ENCODE peak calls at places on chromosomes 5 and 9, in ten cellular contexts. One of them, this sample, is unnamed.

GRCh38 chr5:27855491-27855890 is 817.1 kb upstream of the CDH9 start:
- DNase-seq in foreskin fibroblast: no peak
- DNase-seq in HFFc6: no peak
- DNase-seq in endothelial cell: no peak
- DNase-seq in Calu3: no peak
- DNase-seq in lung: no peak
- DNase-seq in adrenal gland: no peak
- DNase-seq in hepatocyte: no peak
- DNase-seq in CD8-positive, alpha-beta T cell: no peak
- DNase-seq in body of pancreas: no peak
- DNase-seq in this sample: no peak

GRCh38 chr5:174755103-174755502 is 30.7 kb downstream of the MSX2 start:
- DNase-seq in HFFc6: no peak
- DNase-seq in foreskin fibroblast: no peak
- DNase-seq in CD8-positive, alpha-beta T cell: no peak
- DNase-seq in Calu3: no peak
- DNase-seq in endothelial cell: no peak
- DNase-seq in body of pancreas: no peak
- DNase-seq in hepatocyte: no peak
- DNase-seq in lung: no peak
- DNase-seq in adrenal gland: no peak
- DNase-seq in this sample: no peak

GRCh38 chr5:61991861-61992260 is 314.1 kb upstream of the KIF2A start:
- DNase-seq in body of pancreas: no peak
- DNase-seq in hepatocyte: no peak
- DNase-seq in Calu3: no peak
- DNase-seq in HFFc6: no peak
- DNase-seq in adrenal gland: no peak
- DNase-seq in lung: no peak
- DNase-seq in CD8-positive, alpha-beta T cell: no peak
- DNase-seq in endothelial cell: no peak
- DNase-seq in foreskin fibroblast: peak
- DNase-seq in this sample: no peak

GRCh38 chr5:14326035-14326909 is 183.1 kb downstream of the TRIO start:
- DNase-seq in hepatocyte: peak
- DNase-seq in CD8-positive, alpha-beta T cell: no peak
- DNase-seq in foreskin fibroblast: no peak
- DNase-seq in HFFc6: no peak
- DNase-seq in endothelial cell: peak
- DNase-seq in Calu3: no peak
- DNase-seq in adrenal gland: no peak
- DNase-seq in lung: no peak
- DNase-seq in body of pancreas: peak
- DNase-seq in this sample: no peak

GRCh38 chr9:89359018-89359417 is 40.7 kb downstream of the SECISBP2 start:
- DNase-seq in foreskin fibroblast: no peak
- DNase-seq in Calu3: no peak
- DNase-seq in CD8-positive, alpha-beta T cell: no peak
- DNase-seq in HFFc6: no peak
- DNase-seq in lung: no peak
- DNase-seq in body of pancreas: peak
- DNase-seq in endothelial cell: no peak
- DNase-seq in adrenal gland: no peak
- DNase-seq in hepatocyte: no peak
- DNase-seq in this sample: no peak

GRCh38 chr5:4942831-4943178 is 197.3 kb upstream of the ADAMTS16 start:
- DNase-seq in Calu3: no peak
- DNase-seq in adrenal gland: no peak
- DNase-seq in CD8-positive, alpha-beta T cell: no peak
- DNase-seq in foreskin fibroblast: no peak
- DNase-seq in endothelial cell: no peak
- DNase-seq in body of pancreas: no peak
- DNase-seq in HFFc6: no peak
- DNase-seq in lung: no peak
- DNase-seq in hepatocyte: no peak
- DNase-seq in this sample: no peak

GRCh38 chr9:95605826-95606555 is 89.2 kb upstream of the PTCH1 start:
- DNase-seq in Calu3: no peak
- DNase-seq in HFFc6: no peak
- DNase-seq in foreskin fibroblast: no peak
- DNase-seq in lung: no peak
- DNase-seq in endothelial cell: no peak
- DNase-seq in adrenal gland: no peak
- DNase-seq in hepatocyte: peak
- DNase-seq in CD8-positive, alpha-beta T cell: no peak
- DNase-seq in body of pancreas: no peak
- DNase-seq in this sample: no peak

GRCh38 chr5:135130526-135131215 is 96.6 kb upstream of the PITX1 start:
- DNase-seq in HFFc6: no peak
- DNase-seq in hepatocyte: no peak
- DNase-seq in body of pancreas: no peak
- DNase-seq in adrenal gland: no peak
- DNase-seq in foreskin fibroblast: peak
- DNase-seq in endothelial cell: no peak
- DNase-seq in lung: no peak
- DNase-seq in CD8-positive, alpha-beta T cell: no peak
- DNase-seq in Calu3: no peak
- DNase-seq in this sample: no peak

GRCh38 chr5:72005676-72006075 is 101.6 kb upstream of the MAP1B start:
- DNase-seq in lung: no peak
- DNase-seq in hepatocyte: no peak
- DNase-seq in body of pancreas: no peak
- DNase-seq in adrenal gland: no peak
- DNase-seq in CD8-positive, alpha-beta T cell: no peak
- DNase-seq in foreskin fibroblast: no peak
- DNase-seq in endothelial cell: no peak
- DNase-seq in Calu3: peak
- DNase-seq in HFFc6: no peak
- DNase-seq in this sample: no peak

GRCh38 chr5:80389575-80389974 is 18.3 kb upstream of the ZFYVE16 start:
- DNase-seq in HFFc6: no peak
- DNase-seq in Calu3: no peak
- DNase-seq in CD8-positive, alpha-beta T cell: no peak
- DNase-seq in foreskin fibroblast: no peak
- DNase-seq in endothelial cell: no peak
- DNase-seq in lung: no peak
- DNase-seq in adrenal gland: peak
- DNase-seq in body of pancreas: no peak
- DNase-seq in hepatocyte: no peak
- DNase-seq in this sample: no peak

GRCh38 chr5:8843766-8844165 is 702.1 kb downstream of the SEMA5A start:
- DNase-seq in lung: no peak
- DNase-seq in foreskin fibroblast: peak
- DNase-seq in hepatocyte: peak
- DNase-seq in body of pancreas: peak
- DNase-seq in endothelial cell: no peak
- DNase-seq in adrenal gland: no peak
- DNase-seq in Calu3: no peak
- DNase-seq in CD8-positive, alpha-beta T cell: no peak
- DNase-seq in HFFc6: peak
- DNase-seq in this sample: no peak

GRCh38 chr5:139635606-139636206 is 12.4 kb upstream of the CXXC5 start:
- DNase-seq in endothelial cell: peak
- DNase-seq in Calu3: peak
- DNase-seq in body of pancreas: peak
- DNase-seq in CD8-positive, alpha-beta T cell: no peak
- DNase-seq in hepatocyte: peak
- DNase-seq in HFFc6: peak
- DNase-seq in adrenal gland: peak
- DNase-seq in lung: peak
- DNase-seq in foreskin fibroblast: peak
- DNase-seq in this sample: peak

GRCh38 chr5:50867140-50867539 is 200.7 kb downstream of the PARP8 start:
- DNase-seq in adrenal gland: no peak
- DNase-seq in endothelial cell: no peak
- DNase-seq in body of pancreas: no peak
- DNase-seq in Calu3: no peak
- DNase-seq in HFFc6: no peak
- DNase-seq in CD8-positive, alpha-beta T cell: no peak
- DNase-seq in lung: no peak
- DNase-seq in foreskin fibroblast: no peak
- DNase-seq in hepatocyte: no peak
- DNase-seq in this sample: no peak

GRCh38 chr9:127523312-127523851 is 72.1 kb downstream of the LRSAM1 start:
- DNase-seq in HFFc6: no peak
- DNase-seq in Calu3: no peak
- DNase-seq in adrenal gland: peak
- DNase-seq in lung: no peak
- DNase-seq in body of pancreas: no peak
- DNase-seq in hepatocyte: no peak
- DNase-seq in CD8-positive, alpha-beta T cell: no peak
- DNase-seq in foreskin fibroblast: peak
- DNase-seq in endothelial cell: no peak
- DNase-seq in this sample: no peak

GRCh38 chr5:172003750-172004149 is 2.7 kb downstream of the FBXW11 start:
- DNase-seq in endothelial cell: no peak
- DNase-seq in hepatocyte: no peak
- DNase-seq in adrenal gland: no peak
- DNase-seq in foreskin fibroblast: peak
- DNase-seq in Calu3: no peak
- DNase-seq in lung: no peak
- DNase-seq in HFFc6: no peak
- DNase-seq in CD8-positive, alpha-beta T cell: no peak
- DNase-seq in body of pancreas: no peak
- DNase-seq in this sample: no peak

DNA sequence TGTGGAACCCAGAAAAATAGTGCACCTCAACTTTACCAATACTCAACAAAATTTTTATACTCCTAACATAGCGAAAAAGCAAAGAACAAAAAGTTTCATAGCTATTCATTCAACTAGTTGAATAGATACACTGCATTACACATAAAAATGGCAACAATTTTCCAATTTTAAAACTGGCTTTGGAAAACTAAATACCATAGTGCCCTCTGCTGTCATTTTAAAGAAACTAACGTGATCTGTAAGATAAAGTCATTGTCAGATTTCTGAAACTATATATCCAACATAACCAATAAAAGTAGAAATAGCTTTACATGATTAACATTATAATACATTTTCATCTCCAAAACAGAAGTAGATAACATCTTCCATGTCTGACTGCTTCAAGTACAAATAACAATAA is 31.6 kb downstream of the DTWD2 start:
- DNase-seq in foreskin fibroblast: peak
- DNase-seq in HFFc6: peak
- DNase-seq in Calu3: no peak
- DNase-seq in hepatocyte: peak
- DNase-seq in body of pancreas: no peak
- DNase-seq in lung: no peak
- DNase-seq in endothelial cell: no peak
- DNase-seq in adrenal gland: no peak
- DNase-seq in CD8-positive, alpha-beta T cell: no peak
- DNase-seq in this sample: no peak
- TF ChIP-seq CTCF in foreskin fibroblast: peak
- TF ChIP-seq CTCF in HFFc6: peak
- TF ChIP-seq CTCF in Calu3: no peak
- TF ChIP-seq CTCF in hepatocyte: peak
- TF ChIP-seq CTCF in body of pancreas: peak
- TF ChIP-seq CTCF in lung: no peak
- TF ChIP-seq CTCF in endothelial cell: peak
- TF ChIP-seq CTCF in adrenal gland: no peak
- TF ChIP-seq CTCF in CD8-positive, alpha-beta T cell: no peak
- TF ChIP-seq CTCF in this sample: peak

GRCh38 chr5:78127875-78128274 is 166.6 kb downstream of the AP3B1 start:
- DNase-seq in endothelial cell: peak
- DNase-seq in HFFc6: no peak
- DNase-seq in hepatocyte: no peak
- DNase-seq in adrenal gland: no peak
- DNase-seq in foreskin fibroblast: peak
- DNase-seq in lung: no peak
- DNase-seq in body of pancreas: no peak
- DNase-seq in Calu3: peak
- DNase-seq in CD8-positive, alpha-beta T cell: no peak
- DNase-seq in this sample: no peak
- TF ChIP-seq CTCF in endothelial cell: peak
- TF ChIP-seq CTCF in HFFc6: peak
- TF ChIP-seq CTCF in hepatocyte: peak
- TF ChIP-seq CTCF in adrenal gland: no peak
- TF ChIP-seq CTCF in foreskin fibroblast: no peak
- TF ChIP-seq CTCF in lung: no peak
- TF ChIP-seq CTCF in body of pancreas: no peak
- TF ChIP-seq CTCF in Calu3: peak
- TF ChIP-seq CTCF in CD8-positive, alpha-beta T cell: no peak
- TF ChIP-seq CTCF in this sample: peak

DNA sequence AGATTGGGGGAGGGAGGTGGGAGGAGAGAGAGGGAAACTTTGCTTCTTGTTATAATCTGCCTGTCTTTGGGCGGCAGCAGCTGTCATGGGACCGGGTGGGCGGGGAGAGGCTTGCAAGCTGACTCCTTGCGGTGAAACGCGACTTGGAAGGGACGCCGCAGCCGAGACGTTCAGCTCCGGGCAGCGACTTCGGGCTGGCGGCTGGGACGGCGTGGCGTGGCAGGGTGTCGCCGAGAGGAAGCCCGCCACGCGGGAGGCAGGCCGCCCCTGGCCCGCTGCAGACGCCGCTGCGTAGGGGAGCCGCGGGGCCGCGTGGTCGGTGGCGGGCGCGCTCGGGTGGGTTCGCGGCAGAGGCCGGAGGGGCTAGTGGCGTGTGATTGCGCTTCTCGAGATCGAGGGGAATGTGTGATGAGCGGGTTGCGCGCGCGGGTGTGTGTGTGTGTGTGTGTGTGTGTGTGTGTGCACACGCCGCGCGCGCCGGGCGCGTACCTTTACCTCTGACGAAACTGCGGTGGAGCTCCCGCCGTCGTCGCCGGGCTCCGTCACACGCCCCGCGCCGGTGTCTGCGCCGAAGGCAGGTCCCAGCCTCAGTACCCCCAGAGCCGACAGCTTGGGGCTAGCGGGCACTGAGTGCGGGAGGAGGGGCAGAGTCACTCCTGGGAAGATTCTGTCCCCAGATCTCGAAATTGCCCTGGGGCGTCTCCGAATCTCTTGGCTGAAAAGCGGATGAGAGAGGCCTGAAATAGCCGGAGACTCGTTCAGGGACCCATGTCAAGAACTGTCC is 1.7 kb downstream of the PPARGC1B start:
- DNase-seq in foreskin fibroblast: peak
- DNase-seq in adrenal gland: peak
- DNase-seq in endothelial cell: peak
- DNase-seq in Calu3: peak
- DNase-seq in HFFc6: peak
- DNase-seq in CD8-positive, alpha-beta T cell: peak
- DNase-seq in lung: peak
- DNase-seq in hepatocyte: peak
- DNase-seq in body of pancreas: peak
- DNase-seq in this sample: peak
- TF ChIP-seq CTCF in foreskin fibroblast: no peak
- TF ChIP-seq CTCF in adrenal gland: no peak
- TF ChIP-seq CTCF in endothelial cell: no peak
- TF ChIP-seq CTCF in Calu3: no peak
- TF ChIP-seq CTCF in HFFc6: no peak
- TF ChIP-seq CTCF in CD8-positive, alpha-beta T cell: no peak
- TF ChIP-seq CTCF in lung: no peak
- TF ChIP-seq CTCF in hepatocyte: no peak
- TF ChIP-seq CTCF in body of pancreas: no peak
- TF ChIP-seq CTCF in this sample: no peak

DNA sequence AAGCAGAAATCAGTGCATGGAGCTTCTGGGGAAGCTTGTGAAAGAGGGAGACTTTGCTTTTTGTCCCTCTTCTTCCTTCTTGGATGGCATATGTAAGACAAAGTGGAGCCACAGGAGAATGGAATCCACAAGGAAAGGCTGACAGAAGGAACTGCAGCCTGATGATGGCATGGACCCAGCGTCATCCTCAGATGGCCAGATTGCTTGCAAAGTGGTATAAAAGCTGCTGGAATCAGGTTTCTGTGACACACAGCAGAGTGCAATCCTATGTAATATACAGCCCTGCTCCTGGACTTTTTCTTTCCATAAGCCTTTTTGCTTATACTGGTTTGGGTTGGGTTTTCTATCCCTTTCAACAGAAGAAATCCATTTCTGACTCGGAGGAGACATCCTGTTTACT is 31.5 kb upstream of the SPARC start:
- DNase-seq in HFFc6: peak
- DNase-seq in hepatocyte: no peak
- DNase-seq in Calu3: no peak
- DNase-seq in body of pancreas: no peak
- DNase-seq in lung: no peak
- DNase-seq in foreskin fibroblast: peak
- DNase-seq in adrenal gland: no peak
- DNase-seq in CD8-positive, alpha-beta T cell: no peak
- DNase-seq in endothelial cell: no peak
- DNase-seq in this sample: no peak
- TF ChIP-seq CTCF in HFFc6: no peak
- TF ChIP-seq CTCF in hepatocyte: no peak
- TF ChIP-seq CTCF in Calu3: no peak
- TF ChIP-seq CTCF in body of pancreas: no peak
- TF ChIP-seq CTCF in lung: no peak
- TF ChIP-seq CTCF in foreskin fibroblast: no peak
- TF ChIP-seq CTCF in adrenal gland: no peak
- TF ChIP-seq CTCF in CD8-positive, alpha-beta T cell: no peak
- TF ChIP-seq CTCF in endothelial cell: no peak
- TF ChIP-seq CTCF in this sample: no peak